ENCODE peak calls at places on chromosomes 1 and 21, in seven cellular contexts. B, M, V, R, K, G and Y are unnamed samples.

GRCh38 chr1:24640288-24640687 is 2.8 kb upstream of the SRRM1 start:
- DNase-seq in B (no peak), M (no peak), V (no peak), R (no peak), K (no peak), G (peak), Y (no peak)

GRCh38 chr1:245031041-245031440 is 123.7 kb upstream of the KIF26B start:
- DNase-seq in B (no peak), M (no peak), V (no peak), R (no peak), K (no peak), G (no peak), Y (no peak)

GRCh38 chr1:67146101-67146500 is 11.3 kb upstream of the C1orf141 start:
- DNase-seq in B (no peak), M (no peak), V (no peak), R (no peak), K (no peak), G (no peak), Y (no peak)

GRCh38 chr1:222817529-222817928 is 2.7 kb downstream of the DISP1 start:
- DNase-seq in B (no peak), M (peak), V (no peak), R (no peak), K (no peak), G (no peak), Y (no peak)

GRCh38 chr21:27275294-27275927 is 308.5 kb upstream of the ADAMTS5 start:
- DNase-seq in B (no peak), M (no peak), V (no peak), R (peak), K (no peak), G (no peak), Y (no peak)

GRCh38 chr1:89556716-89557442 is 32.2 kb downstream of the LRRC8B start:
- DNase-seq in B (no peak), M (no peak), V (no peak), R (no peak), K (no peak), G (no peak), Y (no peak)

GRCh38 chr1:39898146-39898545 is 3.6 kb downstream of the MYCL start:
- DNase-seq in B (no peak), M (no peak), V (no peak), R (no peak), K (no peak), G (no peak), Y (no peak)

GRCh38 chr1:219990782-219991510 is 55.4 kb downstream of the EPRS1 start:
- DNase-seq in B (no peak), M (peak), V (no peak), R (no peak), K (no peak), G (peak), Y (no peak)

GRCh38 chr1:8554956-8555534 is 237.1 kb downstream of the SLC45A1 start:
- DNase-seq in B (no peak), M (peak), V (no peak), R (no peak), K (no peak), G (no peak), Y (no peak)

GRCh38 chr21:31731112-31731801 is 661 bp downstream of the SCAF4 start:
- DNase-seq in B (no peak), M (no peak), V (peak), R (no peak), K (peak), G (no peak), Y (peak)

GRCh38 chr1:9542425-9542824 is 3.2 kb downstream of the SLC25A33 start:
- DNase-seq in B (no peak), M (no peak), V (no peak), R (peak), K (no peak), G (no peak), Y (no peak)

GRCh38 chr1:39387452-39387851 is 104.0 kb upstream of the BMP8A start:
- DNase-seq in B (no peak), M (no peak), V (no peak), R (no peak), K (no peak), G (no peak), Y (no peak)

GRCh38 chr1:208990456-208990855 is 593.1 kb upstream of the CAMK1G start:
- DNase-seq in B (no peak), M (no peak), V (no peak), R (no peak), K (no peak), G (no peak), Y (no peak)

GRCh38 chr21:32826317-32827167 is 55.0 kb upstream of the PAXBP1 start:
- DNase-seq in B (peak), M (peak), V (no peak), R (no peak), K (no peak), G (peak), Y (no peak)

GRCh38 chr1:78519446-78519845 is 28.7 kb downstream of the PTGFR start:
- DNase-seq in B (no peak), M (no peak), V (no peak), R (no peak), K (no peak), G (no peak), Y (no peak)

GRCh38 chr1:236206548-236206947 is 64.2 kb downstream of the GPR137B start:
- DNase-seq in B (no peak), M (peak), V (no peak), R (no peak), K (no peak), G (no peak), Y (no peak)

GRCh38 chr1:58883037-58883887 is 99.4 kb upstream of the JUN start:
- DNase-seq in B (peak), M (peak), V (no peak), R (peak), K (peak), G (no peak), Y (peak)

GRCh38 chr1:12022036-12022435 is 2.7 kb downstream of the MIIP start:
- DNase-seq in B (no peak), M (no peak), V (no peak), R (no peak), K (no peak), G (no peak), Y (no peak)

GRCh38 chr1:177567393-177567792 is 396.6 kb downstream of the BRINP2 start:
- DNase-seq in B (peak), M (no peak), V (no peak), R (no peak), K (no peak), G (no peak), Y (no peak)

GRCh38 chr21:42115136-42115683 is 44.1 kb downstream of the UMODL1 start:
- DNase-seq in B (no peak), M (no peak), V (no peak), R (no peak), K (no peak), G (no peak), Y (no peak)

GRCh38 chr1:81186271-81186670 is 614.5 kb upstream of the ADGRL2 start:
- DNase-seq in B (no peak), M (no peak), V (no peak), R (peak), K (no peak), G (no peak), Y (no peak)

GRCh38 chr1:229855999-229856650 is 210.9 kb upstream of the GALNT2 start:
- DNase-seq in B (no peak), M (no peak), V (peak), R (no peak), K (no peak), G (no peak), Y (no peak)

GRCh38 chr21:26982767-26983166 is 15.9 kb upstream of the ADAMTS5 start:
- DNase-seq in B (no peak), M (no peak), V (no peak), R (peak), K (no peak), G (no peak), Y (no peak)

GRCh38 chr1:245807306-245807705 is 652.5 kb downstream of the KIF26B start:
- DNase-seq in B (peak), M (no peak), V (no peak), R (no peak), K (no peak), G (peak), Y (no peak)

GRCh38 chr1:156767879-156768608 is 709 bp downstream of the PRCC start:
- DNase-seq in B (no peak), M (no peak), V (peak), R (no peak), K (peak), G (no peak), Y (no peak)

GRCh38 chr1:17207966-17208418 is 3.1 kb downstream of the PADI1 start:
- DNase-seq in B (peak), M (no peak), V (no peak), R (no peak), K (no peak), G (no peak), Y (no peak)

GRCh38 chr1:4298333-4298732 is 356.1 kb upstream of the AJAP1 start:
- DNase-seq in B (no peak), M (no peak), V (no peak), R (no peak), K (no peak), G (no peak), Y (no peak)

GRCh38 chr1:194353121-194353520 is 1166.7 kb upstream of the B3GALT2 start:
- DNase-seq in B (no peak), M (no peak), V (no peak), R (no peak), K (no peak), G (no peak), Y (no peak)

GRCh38 chr1:200561856-200562214 is 58.7 kb downstream of the KIF14 start:
- DNase-seq in B (no peak), M (no peak), V (no peak), R (no peak), K (no peak), G (no peak), Y (no peak)

GRCh38 chr21:41615613-41616012 is 107.7 kb upstream of the TMPRSS2 start:
- DNase-seq in B (no peak), M (no peak), V (no peak), R (no peak), K (no peak), G (no peak), Y (no peak)

GRCh38 chr1:12544357-12544756 is 73.7 kb downstream of the DHRS3 start:
- DNase-seq in B (no peak), M (no peak), V (no peak), R (no peak), K (no peak), G (no peak), Y (no peak)

GRCh38 chr21:37220433-37220980 is 46.6 kb downstream of the VPS26C start:
- DNase-seq in B (peak), M (peak), V (peak), R (no peak), K (no peak), G (peak), Y (no peak)

GRCh38 chr1:41890841-41891311 is 27.8 kb downstream of the HIVEP3 start:
- DNase-seq in B (no peak), M (no peak), V (no peak), R (no peak), K (no peak), G (no peak), Y (no peak)

GRCh38 chr1:29849038-29849750 is 612.9 kb downstream of the PTPRU start:
- DNase-seq in B (peak), M (peak), V (no peak), R (no peak), K (no peak), G (peak), Y (no peak)

GRCh38 chr1:63073530-63074306 is 248.6 kb upstream of the FOXD3 start:
- DNase-seq in B (no peak), M (peak), V (no peak), R (no peak), K (peak), G (no peak), Y (no peak)